ENCODE peak calls at places on chromosomes 3 and 15, in eight cellular contexts. E is H7; D is colonic mucosa; S is effector memory CD4-positive, alpha-beta T cell; W is left ventricle myocardium inferior; C is psoas muscle; Y is adipocyte; V is fibroblast of lung. B is an unnamed sample.
A peak's percentile ranks its signal among the peaks of the same experiment; 100 is the strongest.

GRCh38 chr15:89457086-89457485 is 39.3 kb downstream of the RHCG start:
- DNase-seq in S (no peak), C (no peak), Y (no peak), E (peak; percentile 73), W (no peak), V (peak; percentile 14), D (no peak), B (peak; percentile 87)

GRCh38 chr3:150022406-150023238 is 51.9 kb upstream of the PFN2 start:
- DNase-seq in W (no peak), C (no peak), Y (peak; percentile 16), V (peak; percentile 52), S (no peak), E (no peak), D (peak; percentile 53), B (no peak)

GRCh38 chr3:152769523-152769922 is 65.4 kb upstream of the P2RY1 start:
- DNase-seq in W (no peak), C (no peak), D (no peak), S (no peak), V (no peak), Y (peak; percentile 0), E (no peak), B (no peak)

GRCh38 chr3:68972358-68972979 is 40.1 kb upstream of the TAFA4 start:
- DNase-seq in C (peak; percentile 18), V (peak; percentile 39), W (peak; percentile 20), Y (peak; percentile 77), D (peak; percentile 21), S (no peak), E (peak; percentile 57), B (peak; percentile 81)

GRCh38 chr3:52221141-52221562 is 4.3 kb downstream of the TLR9 start:
- DNase-seq in V (no peak), C (no peak), D (no peak), E (peak; percentile 49), S (no peak), Y (no peak), W (no peak), B (no peak)

GRCh38 chr15:56719021-56719612 is 14.2 kb downstream of the ZNF280D start:
- DNase-seq in W (no peak), V (no peak), D (no peak), C (no peak), E (no peak), S (no peak), Y (no peak), B (no peak)

GRCh38 chr3:83894223-83894622 is 1064.6 kb upstream of the CADM2 start:
- DNase-seq in C (no peak), Y (no peak), E (no peak), W (no peak), D (no peak), S (no peak), V (no peak), B (no peak)

GRCh38 chr3:31695280-31696008 is 162.7 kb downstream of the STT3B start:
- DNase-seq in S (no peak), W (no peak), E (no peak), Y (no peak), C (no peak), D (no peak), V (no peak), B (no peak)

GRCh38 chr15:70324001-70324974 is 226.6 kb upstream of the TLE3 start:
- DNase-seq in E (no peak), D (peak; percentile 17), W (no peak), Y (peak; percentile 98), V (peak; percentile 43), C (no peak), S (no peak), B (no peak)

GRCh38 chr3:193917096-193917495 is 218.9 kb upstream of the HES1 start:
- DNase-seq in S (no peak), W (no peak), E (no peak), C (no peak), Y (no peak), D (no peak), V (no peak), B (peak; percentile 22)

GRCh38 chr3:59426851-59427565 is 377.2 kb upstream of the CFAP20DC start:
- DNase-seq in W (no peak), D (no peak), Y (peak; percentile 76), V (peak; percentile 95), S (no peak), C (no peak), E (no peak), B (peak; percentile 78)

GRCh38 chr3:53666026-53666425 is 171.6 kb downstream of the CACNA1D start:
- DNase-seq in C (no peak), V (no peak), S (no peak), W (no peak), D (no peak), E (no peak), Y (no peak), B (no peak)

GRCh38 chr3:149393355-149394165 is 16.1 kb upstream of the TM4SF1 start:
- DNase-seq in W (peak; percentile 68), S (no peak), E (peak; percentile 57), Y (peak; percentile 91), D (peak; percentile 75), V (peak; percentile 71), C (peak; percentile 53), B (no peak)

GRCh38 chr3:194194051-194194756 is 58.3 kb downstream of the HES1 start:
- DNase-seq in V (no peak), Y (no peak), S (no peak), W (no peak), C (no peak), D (no peak), E (no peak), B (peak; percentile 3)

GRCh38 chr15:40238927-40239591 is at the start of gene PAK6:
- DNase-seq in W (no peak), Y (peak; percentile 68), E (peak; percentile 98), C (no peak), V (peak; percentile 64), D (peak; percentile 51), S (no peak), B (peak; percentile 97)

GRCh38 chr15:88032787-88033186 is 223.8 kb downstream of the NTRK3 start:
- DNase-seq in E (no peak), S (no peak), Y (no peak), C (no peak), W (no peak), V (peak; percentile 39), D (no peak), B (no peak)

GRCh38 chr3:150213577-150213976 is 194.5 kb upstream of the TSC22D2 start:
- DNase-seq in W (no peak), Y (no peak), D (no peak), E (no peak), C (no peak), S (no peak), V (no peak), B (no peak)

GRCh38 chr3:193805448-193805847 is 212.4 kb downstream of the OPA1 start:
- DNase-seq in Y (peak; percentile 9), S (no peak), V (peak; percentile 98), D (peak; percentile 54), E (no peak), C (peak; percentile 76), W (peak; percentile 81), B (peak; percentile 42)

GRCh38 chr3:106018111-106018510 is 149.3 kb upstream of the CBLB start:
- DNase-seq in V (no peak), W (no peak), S (no peak), Y (no peak), E (no peak), C (no peak), D (no peak), B (no peak)
- H3K27me3 ChIP-seq in V (no peaks in the 10 kb centered on the region), W (no peaks in the 10 kb centered on the region), S (no peaks in the 10 kb centered on the region), Y (no peaks in the 10 kb centered on the region), E (no peaks in the 10 kb centered on the region), C (no peaks in the 10 kb centered on the region), D (no peaks in the 10 kb centered on the region), B (no peaks in the 10 kb centered on the region)

DNA sequence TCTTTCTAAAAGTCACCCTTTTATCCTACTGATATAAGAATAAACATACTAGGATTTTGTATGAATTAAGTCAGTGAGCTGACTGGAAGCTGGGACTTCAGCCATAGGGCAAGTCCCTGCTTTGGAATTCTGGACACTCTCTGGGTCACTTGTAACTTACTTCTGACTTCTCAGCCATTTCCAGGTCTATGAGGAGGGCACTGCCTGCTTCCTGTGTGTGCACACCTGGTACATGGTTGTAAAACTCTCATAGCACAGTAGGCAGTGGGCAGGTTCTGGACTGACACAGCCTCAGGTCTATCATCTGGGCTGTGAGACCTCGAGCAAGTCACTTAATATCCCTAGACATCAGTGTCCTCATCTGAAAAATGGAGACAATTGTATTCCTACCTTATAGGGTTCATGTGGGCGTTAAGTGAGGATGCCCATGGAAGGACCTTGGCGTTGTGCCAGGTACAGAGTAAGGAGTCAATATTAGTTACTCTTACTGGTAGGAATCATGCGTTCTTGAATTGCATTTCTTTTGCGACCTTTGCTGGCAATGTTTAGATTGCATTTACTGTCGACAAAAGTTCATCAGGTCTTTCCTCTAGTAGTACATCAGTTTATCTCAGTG is 27.5 kb upstream of the TGM5 start:
- DNase-seq in D (no peak), Y (no peak), E (no peak), V (no peak), C (no peak), S (no peak), W (no peak), B (no peak)
- H3K27me3 ChIP-seq in D (peaks cover 8% of the 10 kb centered on the region), Y (peaks cover 19% of the 10 kb centered on the region), E (no peaks in the 10 kb centered on the region), V (peaks cover 22% of the 10 kb centered on the region), C (peaks cover 12% of the 10 kb centered on the region), S (peaks cover 10% of the 10 kb centered on the region), W (peaks cover 64% of the 10 kb centered on the region), B (peaks cover 56% of the 10 kb centered on the region)

GRCh38 chr3:134608957-134609525 is 41.8 kb downstream of the KY start:
- DNase-seq in D (peak; percentile 13), W (no peak), V (no peak), E (peak; percentile 16), Y (no peak), S (no peak), C (no peak), B (no peak)
- H3K27me3 ChIP-seq in D (no peaks in the 10 kb centered on the region), W (no peaks in the 10 kb centered on the region), V (peaks cover 3% of the 10 kb centered on the region), E (no peaks in the 10 kb centered on the region), Y (no peaks in the 10 kb centered on the region), S (no peaks in the 10 kb centered on the region), C (no peaks in the 10 kb centered on the region), B (no peaks in the 10 kb centered on the region)

GRCh38 chr3:10447110-10447509 is 58.3 kb downstream of the ATP2B2 start:
- DNase-seq in C (no peak), D (no peak), S (no peak), E (peak; percentile 20), V (no peak), Y (no peak), W (no peak), B (no peak)

GRCh38 chr3:10450494-10451440 is 54.6 kb downstream of the ATP2B2 start:
- DNase-seq in W (no peak), S (no peak), V (no peak), D (no peak), E (peak; percentile 85), C (no peak), Y (no peak), B (no peak)

GRCh38 chr3:10447527-10448260 is 57.7 kb downstream of the ATP2B2 start:
- DNase-seq in C (no peak), V (no peak), E (no peak), D (no peak), W (no peak), S (no peak), Y (no peak), B (peak; percentile 91)

GRCh38 chr3:10449436-10449835 is 56.0 kb downstream of the ATP2B2 start:
- DNase-seq in W (no peak), E (peak; percentile 31), V (no peak), S (no peak), D (no peak), Y (no peak), C (no peak), B (no peak)

DNA sequence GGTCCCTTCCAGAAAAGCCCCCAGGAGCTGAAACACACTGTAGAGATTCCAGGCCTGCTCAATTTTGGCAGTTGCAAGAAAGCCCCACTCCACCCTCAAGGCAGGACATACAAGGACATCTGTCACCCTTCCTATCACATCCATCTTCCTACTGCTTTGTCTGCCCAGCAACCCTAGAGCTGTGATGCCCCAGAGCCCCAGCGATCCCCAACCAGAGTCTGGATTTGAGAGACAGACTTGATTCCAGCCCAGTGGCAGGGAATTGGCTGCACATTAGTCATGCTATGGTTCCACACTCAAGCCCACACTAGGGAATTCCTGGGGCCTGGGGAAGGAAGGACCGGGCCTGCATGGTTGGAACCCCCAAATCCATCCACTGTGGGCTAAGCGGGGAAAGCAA is 56.8 kb downstream of the ATP2B2 start:
- DNase-seq in S (no peak), E (peak; percentile 16), Y (no peak), D (no peak), W (no peak), C (no peak), V (no peak), B (no peak)
- H3K27me3 ChIP-seq in S (no peaks in the 10 kb centered on the region), E (no peaks in the 10 kb centered on the region), Y (peaks cover 44% of the 10 kb centered on the region), D (no peaks in the 10 kb centered on the region), W (peaks cover 82% of the 10 kb centered on the region), C (no peaks in the 10 kb centered on the region), V (no peaks in the 10 kb centered on the region), B (peaks cover 25% of the 10 kb centered on the region)

B was measured in osteoblast.